ENCODE peak calls at places on chromosome 19, in eight cellular contexts. J is left ventricle myocardium inferior, P is heart left ventricle, A is GM12878, C is trophoblast cell, K is mesendoderm, I is esophagus muscularis mucosa, R is neural progenitor cell. U is an unnamed sample.

GRCh38 chr19:14769201-14769600 is 9.2 kb downstream of the ADGRE2 start:
- DNase-seq in J (no peak), P (no peak), A (no peak), C (no peak), K (no peak), I (no peak), R (no peak), U (no peak)

GRCh38 chr19:49097453-49098288 is 12.4 kb downstream of the SNRNP70 start:
- DNase-seq in J (peak; percentile 51), P (peak; percentile 73), A (no peak), C (peak; percentile 90), K (peak; percentile 90), I (no peak), R (peak; percentile 78), U (peak; percentile 66)

GRCh38 chr19:38073806-38074685 is 150.0 kb downstream of the DPF1 start:
- DNase-seq in J (no peak), P (no peak), A (no peak), C (peak; percentile 27), K (peak; percentile 76), I (no peak), R (peak; percentile 90), U (no peak)

GRCh38 chr19:9986787-9987281 is 23.5 kb downstream of the COL5A3 start:
- DNase-seq in J (peak; percentile 57), P (peak; percentile 27), A (no peak), C (no peak), K (no peak), I (no peak), R (peak; percentile 69), U (peak; percentile 62)

GRCh38 chr19:12772323-12772722 is 3.0 kb downstream of the HOOK2 start:
- DNase-seq in J (peak; percentile 65), P (peak; percentile 62), A (no peak), C (no peak), K (no peak), I (no peak), R (no peak), U (no peak)

GRCh38 chr19:27392027-27392632 is 1820.8 kb downstream of the UQCRFS1 start:
- DNase-seq in J (peak; percentile 3), P (peak; percentile 29), A (no peak), C (no peak), K (no peak), I (no peak), R (no peak), U (no peak)

GRCh38 chr19:17755977-17756670 is 4.8 kb downstream of the FCHO1 start:
- DNase-seq in J (no peak), P (no peak), A (peak; percentile 37), C (no peak), K (peak; percentile 86), I (no peak), R (peak; percentile 94), U (peak; percentile 83)

GRCh38 chr19:19260417-19260816 is 12.7 kb downstream of the TM6SF2 start:
- DNase-seq in J (no peak), P (no peak), A (no peak), C (no peak), K (no peak), I (no peak), R (no peak), U (no peak)

GRCh38 chr19:5803752-5804515 is 933 bp upstream of the NRTN start:
- DNase-seq in J (peak; percentile 83), P (peak; percentile 93), A (peak; percentile 39), C (peak; percentile 92), K (peak; percentile 95), I (peak; percentile 95), R (peak; percentile 97), U (peak; percentile 36)

GRCh38 chr19:4811328-4812131 is 20.0 kb downstream of the TICAM1 start:
- DNase-seq in J (peak; percentile 85), P (peak; percentile 93), A (no peak), C (peak; percentile 92), K (peak; percentile 72), I (no peak), R (peak; percentile 72), U (peak; percentile 62)

GRCh38 chr19:38035515-38036495 is 128.8 kb downstream of the SIPA1L3 start:
- DNase-seq in J (no peak), P (no peak), A (no peak), C (no peak), K (no peak), I (no peak), R (no peak), U (no peak)

GRCh38 chr19:35107541-35107939 is 8.1 kb upstream of the FXYD3 start:
- DNase-seq in J (no peak), P (no peak), A (no peak), C (no peak), K (no peak), I (no peak), R (no peak), U (peak; percentile 75)

GRCh38 chr19:43739836-43740235 is 14.9 kb downstream of the SMG9 start:
- DNase-seq in J (no peak), P (no peak), A (no peak), C (peak; percentile 86), K (no peak), I (no peak), R (no peak), U (no peak)

GRCh38 chr19:55086730-55087541 is 11.3 kb downstream of the EPS8L1 start:
- DNase-seq in J (peak; percentile 96), P (peak; percentile 96), A (no peak), C (peak; percentile 72), K (peak; percentile 98), I (peak; percentile 98), R (peak; percentile 99), U (peak; percentile 43)

GRCh38 chr19:58037927-58038687 is 4.3 kb downstream of the ZSCAN1 start:
- DNase-seq in J (no peak), P (no peak), A (no peak), C (no peak), K (peak; percentile 70), I (no peak), R (peak; percentile 69), U (no peak)

DNA sequence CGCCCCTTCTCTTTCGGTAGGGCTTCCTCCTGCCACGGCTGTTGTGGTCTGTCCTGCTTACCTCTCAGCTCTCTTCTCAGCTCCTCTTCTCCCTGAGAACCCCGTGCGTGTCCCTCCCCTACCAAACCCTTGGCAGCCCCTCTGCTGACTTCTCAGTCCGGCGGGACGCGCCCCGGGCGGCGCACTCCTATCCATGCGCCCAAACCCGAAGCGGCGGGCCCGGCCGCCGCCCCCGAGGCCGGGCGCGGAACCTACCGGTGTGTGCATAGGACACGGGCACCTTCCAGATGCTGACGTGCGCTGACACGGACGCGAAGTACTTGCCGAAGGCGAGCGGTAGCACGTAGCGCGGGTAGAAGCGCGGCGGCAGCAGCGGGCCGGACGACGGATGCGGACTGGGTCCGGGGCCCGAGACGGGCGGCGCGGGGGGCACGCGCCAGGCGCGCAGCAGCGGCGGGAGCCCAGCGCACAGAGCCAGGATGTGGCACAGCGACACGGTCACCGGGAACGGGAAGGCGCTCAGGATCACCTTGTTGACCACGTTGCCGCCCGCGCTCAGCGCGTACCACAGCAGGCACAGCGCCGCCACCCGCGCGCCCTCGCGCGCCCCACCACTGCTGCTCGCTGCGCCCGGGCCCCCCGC is 405 bp downstream of the SLC35E1 start:
- DNase-seq in J (no peak), P (peak; percentile 73), A (no peak), C (peak; percentile 44), K (peak; percentile 41), I (no peak), R (no peak), U (no peak)
- H3K27ac ChIP-seq in J (peak overlapping the region; percentile 93), P (peak overlapping the region; percentile 82), A (peak overlapping the region; percentile 69), C (peak overlapping the region; percentile 13), K (no peak overlapping the region), I (peak overlapping the region; percentile 91), R (no peak overlapping the region), U (peak overlapping the region; percentile 61)

GRCh38 chr19:46860846-46861690 is at the start of gene ARHGAP35:
- DNase-seq in J (no peak), P (no peak), A (no peak), C (peak; percentile 28), K (no peak), I (no peak), R (no peak), U (no peak)
- H3K27ac ChIP-seq in J (peak within 1 kb of the TSS; percentile 98), P (peak within 1 kb of the TSS; percentile 99), A (peak within 1 kb of the TSS; percentile 92), C (peak within 1 kb of the TSS; percentile 97), K (peak within 1 kb of the TSS; percentile 99), I (peak within 1 kb of the TSS; percentile 100), R (peak within 1 kb of the TSS; percentile 99), U (peak within 1 kb of the TSS; percentile 96)

GRCh38 chr19:29767039-29767735 is 44.6 kb upstream of the CCNE1 start:
- DNase-seq in J (no peak), P (no peak), A (no peak), C (peak; percentile 78), K (no peak), I (no peak), R (no peak), U (no peak)

GRCh38 chr19:29766100-29766499 is 45.7 kb upstream of the CCNE1 start:
- DNase-seq in J (no peak), P (no peak), A (no peak), C (no peak), K (no peak), I (no peak), R (no peak), U (no peak)

GRCh38 chr19:29770653-29771052 is 41.1 kb upstream of the CCNE1 start:
- DNase-seq in J (no peak), P (no peak), A (no peak), C (no peak), K (no peak), I (no peak), R (no peak), U (no peak)

GRCh38 chr19:29769997-29770396 is 41.8 kb upstream of the CCNE1 start:
- DNase-seq in J (no peak), P (no peak), A (no peak), C (peak; percentile 97), K (no peak), I (no peak), R (no peak), U (no peak)

DNA sequence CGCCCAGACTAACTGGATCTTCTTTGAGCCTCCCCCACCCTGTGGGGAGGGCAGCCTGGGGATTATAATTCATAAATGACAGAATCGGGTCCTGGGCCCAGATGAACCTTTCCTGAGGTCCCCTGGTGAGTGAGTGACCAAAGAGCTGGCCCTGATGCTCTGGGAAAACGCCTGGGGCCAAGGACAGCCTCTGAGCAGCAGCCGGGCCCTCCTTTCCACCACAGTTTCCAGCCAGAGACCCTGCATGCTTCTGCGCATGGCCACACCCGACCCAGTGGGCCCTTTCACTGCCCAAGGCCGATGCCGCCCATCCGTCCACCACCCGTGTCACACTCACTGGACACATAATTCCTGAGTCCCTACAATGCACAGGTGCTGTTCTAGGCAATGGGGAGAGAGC is 43.6 kb upstream of the CCNE1 start:
- DNase-seq in J (no peak), P (no peak), A (no peak), C (peak; percentile 89), K (no peak), I (no peak), R (no peak), U (no peak)
- H3K27ac ChIP-seq in J (no peak overlapping the region), P (no peak overlapping the region), A (no peak overlapping the region), C (no peak overlapping the region), K (no peak overlapping the region), I (no peak overlapping the region), R (no peak overlapping the region), U (no peak overlapping the region)

DNA sequence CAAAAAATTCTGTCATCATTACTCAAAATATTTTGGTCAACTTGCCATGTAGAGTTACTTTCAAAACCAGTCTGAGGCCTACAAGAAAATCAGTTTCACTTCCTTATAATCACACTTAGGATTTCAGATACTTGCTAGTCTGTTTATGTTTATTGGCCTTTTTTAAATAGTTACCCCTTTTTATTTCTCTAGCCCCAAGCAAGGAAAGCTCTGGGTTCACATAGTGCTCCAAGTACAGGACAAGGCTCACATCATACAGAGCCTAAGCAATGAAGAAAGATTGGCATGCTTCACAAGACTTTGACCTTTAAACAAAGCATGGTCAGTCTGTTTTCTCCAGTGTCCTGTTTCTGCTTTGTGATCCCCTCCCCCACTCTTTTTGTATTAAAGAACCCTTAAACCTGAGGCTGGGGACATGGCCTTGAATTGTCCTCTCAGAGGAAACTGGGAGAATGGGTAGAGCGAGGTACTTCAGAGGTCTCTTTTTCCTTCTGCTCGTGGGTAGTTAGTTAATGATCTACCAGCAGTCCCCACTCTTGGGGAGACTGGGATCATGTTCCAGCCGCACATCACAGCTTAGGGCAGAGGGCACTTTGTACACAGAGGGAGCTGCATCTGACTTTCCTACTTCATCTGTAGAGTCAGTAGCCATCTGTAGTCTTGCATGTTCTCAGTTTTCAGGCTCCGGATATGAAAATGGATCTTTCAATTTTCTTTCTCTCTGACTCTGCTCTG is 30.6 kb downstream of the CEACAM1 start:
- DNase-seq in J (no peak), P (no peak), A (peak; percentile 60), C (no peak), K (no peak), I (no peak), R (no peak), U (no peak)
- H3K27ac ChIP-seq in J (peak overlapping the region; percentile 45), P (peak overlapping the region; percentile 2), A (peak overlapping the region; percentile 80), C (no peak overlapping the region), K (no peak overlapping the region), I (no peak overlapping the region), R (no peak overlapping the region), U (peak overlapping the region; percentile 20)